ENCODE peak calls at places on chromosomes 5 and 9, in ten cellular contexts. K is keratinocyte; F is AG09309; G is heart left ventricle; H is fibroblast of pulmonary artery; T is cardiac muscle cell; R is CD4-positive, alpha-beta T cell; D is lower leg skin; A is progenitor cell of endocrine pancreas; W is kidney. S is an unnamed sample.

GRCh38 chr5:74063821-74064598 is 438.0 kb downstream of the ARHGEF28 start:
- DNase-seq in T (no peak), G (no peak), R (no peak), H (peak), A (no peak), D (no peak), K (no peak), F (no peak), W (no peak), S (no peak)

GRCh38 chr9:72006481-72006880 is 53.9 kb downstream of the C9orf57 start:
- DNase-seq in G (no peak), R (no peak), T (no peak), A (no peak), H (no peak), K (no peak), W (no peak), D (no peak), F (peak), S (no peak)

GRCh38 chr9:95024097-95024671 is 293.3 kb downstream of the FANCC start:
- DNase-seq in H (no peak), G (peak), A (no peak), T (no peak), W (peak), K (no peak), F (no peak), D (no peak), R (no peak), S (no peak)

GRCh38 chr5:116830079-116830478 is 255.5 kb upstream of the SEMA6A start:
- DNase-seq in H (no peak), R (no peak), A (no peak), T (no peak), D (no peak), K (no peak), G (no peak), W (no peak), F (no peak), S (no peak)

GRCh38 chr5:78405820-78406750 is 45.7 kb downstream of the SCAMP1 start:
- DNase-seq in T (no peak), F (no peak), D (no peak), G (no peak), A (no peak), W (no peak), K (no peak), R (no peak), H (peak), S (no peak)

GRCh38 chr5:114473541-114473940 is 111.7 kb downstream of the KCNN2 start:
- DNase-seq in G (no peak), W (no peak), K (no peak), H (no peak), D (no peak), R (no peak), T (no peak), A (no peak), F (no peak), S (no peak)

GRCh38 chr5:52884453-52884852 is 96.7 kb downstream of the ITGA1 start:
- DNase-seq in A (no peak), G (no peak), R (no peak), D (no peak), F (no peak), H (no peak), W (no peak), K (no peak), T (no peak), S (no peak)

GRCh38 chr9:130770093-130770492 is 65.0 kb upstream of the ABL1 start:
- DNase-seq in K (no peak), R (no peak), G (no peak), W (no peak), T (no peak), D (no peak), H (no peak), F (no peak), A (no peak), S (no peak)

GRCh38 chr9:77897292-77897691 is 134.3 kb downstream of the GNAQ start:
- DNase-seq in W (no peak), A (no peak), T (no peak), R (no peak), H (peak), D (no peak), F (no peak), G (peak), K (no peak), S (peak)

GRCh38 chr5:180806351-180807011 is 3.9 kb upstream of the MGAT1 start:
- DNase-seq in T (no peak), H (no peak), R (no peak), D (peak), W (peak), G (no peak), A (no peak), F (no peak), K (no peak), S (no peak)

GRCh38 chr5:101948615-101949014 is 347.5 kb downstream of the SLCO4C1 start:
- DNase-seq in H (no peak), D (no peak), A (no peak), T (no peak), F (no peak), G (no peak), K (no peak), W (no peak), R (no peak), S (no peak)

GRCh38 chr9:68698943-68699509 is 6.0 kb upstream of the PIP5K1B start:
- DNase-seq in G (no peak), D (no peak), W (no peak), K (no peak), H (no peak), F (no peak), T (no peak), R (no peak), A (no peak), S (no peak)

GRCh38 chr9:96758845-96759673 is 18.8 kb downstream of the ZNF510 start:
- DNase-seq in H (peak), D (no peak), R (no peak), W (no peak), G (no peak), T (no peak), A (no peak), F (no peak), K (no peak), S (no peak)

GRCh38 chr9:21326526-21327139 is 8.6 kb downstream of the KLHL9 start:
- DNase-seq in F (no peak), H (peak), G (no peak), D (no peak), R (no peak), W (no peak), A (no peak), T (peak), K (peak), S (no peak)

GRCh38 chr9:128214571-128215490 is 11.7 kb downstream of the DNM1 start:
- DNase-seq in W (no peak), K (no peak), F (no peak), T (no peak), A (no peak), G (no peak), R (no peak), H (no peak), D (no peak), S (no peak)

DNA sequence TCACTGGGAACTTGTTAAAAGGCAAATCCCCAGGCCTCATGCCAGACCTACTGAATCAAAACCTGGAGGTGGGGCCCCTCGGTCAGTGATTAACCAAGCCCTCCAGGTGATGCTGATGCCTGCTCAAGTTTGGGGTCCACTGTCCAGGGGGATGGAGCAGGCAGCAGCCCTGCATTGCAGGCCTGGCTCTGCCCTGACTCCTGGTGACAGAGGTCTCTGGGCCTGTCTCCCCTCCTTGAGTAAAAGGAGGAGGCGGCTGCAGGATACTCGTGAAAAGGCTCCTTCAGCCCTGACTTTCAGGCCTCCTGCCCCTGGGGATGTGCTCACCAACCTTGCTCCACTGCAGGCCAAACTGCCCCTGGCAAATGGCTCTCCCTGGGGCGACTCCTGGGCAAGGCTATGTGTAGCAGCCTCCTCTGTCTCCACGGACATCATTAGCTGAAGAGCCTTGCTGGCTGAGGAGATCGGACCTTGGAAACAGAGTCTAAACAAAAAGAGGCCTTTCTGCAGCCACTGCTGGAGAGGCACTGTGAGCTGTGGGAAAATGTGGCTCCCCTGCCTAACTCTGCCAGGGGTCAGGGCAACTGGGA is 134.8 kb upstream of the ALDH1B1 start:
- DNase-seq in G (no peak), K (no peak), D (peak), H (no peak), R (no peak), W (no peak), A (no peak), F (no peak), T (no peak), S (no peak)
- TF ChIP-seq CTCF in G (no peak), K (no peak), D (no peak), H (no peak), R (no peak), W (no peak), A (no peak), F (no peak), T (no peak), S (no peak)

DNA sequence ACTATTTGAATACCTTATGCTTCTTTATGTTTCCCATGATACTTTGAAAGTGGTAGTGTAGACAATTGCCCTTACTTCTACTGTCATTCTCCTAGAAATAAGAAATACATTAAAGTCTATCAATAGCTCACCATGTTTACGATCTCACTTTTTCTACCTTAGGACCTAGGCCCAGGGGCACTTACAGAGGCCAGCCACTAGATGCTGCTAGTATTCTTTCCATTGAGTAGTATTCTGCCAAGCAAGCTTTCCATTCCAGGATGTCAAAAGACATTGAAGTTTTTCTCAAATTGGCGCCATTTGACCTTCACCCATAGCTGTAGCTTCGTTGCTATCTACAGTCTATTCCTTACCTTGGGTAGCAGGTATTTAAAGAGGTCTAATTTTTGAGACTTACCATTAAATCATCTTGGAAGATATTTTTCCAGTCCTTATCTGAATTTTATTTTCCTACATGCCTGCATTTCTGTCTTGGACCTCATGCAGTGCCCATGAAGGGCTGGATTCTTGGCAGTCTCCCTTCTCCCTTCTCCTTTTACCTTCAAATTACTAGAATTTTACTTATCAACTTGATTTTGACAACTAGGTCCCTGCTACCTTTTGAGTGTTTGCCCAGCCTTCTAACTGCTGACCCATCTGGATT is 246.0 kb upstream of the NUDT12 start:
- DNase-seq in T (peak), W (no peak), K (no peak), A (peak), D (no peak), G (no peak), R (no peak), F (peak), H (peak), S (peak)
- TF ChIP-seq CTCF in T (peak), W (peak), K (peak), A (peak), D (no peak), G (peak), R (no peak), F (peak), H (peak), S (peak)

GRCh38 chr5:106269252-106269843 is 1401.4 kb downstream of the EFNA5 start:
- DNase-seq in A (no peak), D (no peak), F (peak), K (peak), G (no peak), T (peak), H (peak), R (no peak), W (no peak), S (no peak)
- TF ChIP-seq CTCF in A (peak), D (no peak), F (peak), K (peak), G (peak), T (peak), H (peak), R (no peak), W (peak), S (peak)

GRCh38 chr5:171152382-171152781 is 156.7 kb upstream of the TLX3 start:
- DNase-seq in F (peak), W (no peak), A (no peak), G (no peak), K (no peak), D (no peak), R (no peak), H (peak), T (no peak), S (no peak)
- TF ChIP-seq CTCF in F (peak), W (no peak), A (no peak), G (peak), K (no peak), D (no peak), R (no peak), H (peak), T (peak), S (no peak)

S was measured in WTC11.